ENCODE peak calls at places on chromosomes 1 and 21, in eight cellular contexts. R is epithelial cell of proximal tubule; U is foreskin fibroblast; S is KBM-7; V is effector CD8-positive, alpha-beta T cell; N is H54; O is activated T-helper 1 cell treated with anti-CD3 and anti-CD28 coated beads, Interleukin-12 subunit alpha, Interleukin-12 subunit beta, Interleukin-2, Interleukin-4 antibody, amounts not matched to agents 30 ng/mL and 10 ng/mL and 1 ng/mL, durations not matched to agents 14 hours and 24 hours and 36 hours; I is NCI-H510A treated with DMSO at 0.1 percent for 48 hours. A is an unnamed sample.

GRCh38 chr1:36352141-36352909 is 28.9 kb upstream of the EVA1B start:
- DNase-seq in S (no peak), V (no peak), R (no peak), N (no peak), U (peak), I (no peak), O (no peak), A (no peak)

GRCh38 chr1:117067528-117068370 is 7.6 kb downstream of the TTF2 start:
- DNase-seq in V (no peak), R (no peak), O (peak), N (peak), I (peak), U (peak), S (peak), A (peak)

GRCh38 chr1:180610556-180611015 is 21.2 kb upstream of the XPR1 start:
- DNase-seq in I (no peak), V (no peak), N (no peak), S (no peak), O (no peak), U (no peak), R (no peak), A (no peak)

GRCh38 chr1:166868639-166869038 is 7.4 kb downstream of the TADA1 start:
- DNase-seq in I (no peak), V (no peak), R (no peak), N (no peak), U (no peak), O (no peak), S (no peak), A (no peak)

GRCh38 chr1:121546830-121547680 is 362.3 kb downstream of the SRGAP2C start:
- DNase-seq in I (no peak), R (no peak), N (no peak), U (no peak), S (no peak), V (no peak), O (no peak), A (no peak)

GRCh38 chr1:219265026-219265515 is 91.4 kb downstream of the LYPLAL1 start:
- DNase-seq in I (no peak), V (no peak), S (no peak), R (no peak), N (no peak), O (no peak), U (peak), A (no peak)

GRCh38 chr1:65113298-65113697 is 34.7 kb upstream of the AK4 start:
- DNase-seq in R (no peak), I (no peak), V (no peak), S (peak), N (no peak), O (no peak), U (no peak), A (no peak)

GRCh38 chr1:9591669-9592509 is 3.2 kb downstream of the TMEM201 start:
- DNase-seq in O (no peak), S (no peak), V (no peak), U (no peak), I (no peak), R (no peak), N (no peak), A (no peak)

GRCh38 chr1:111980684-111981083 is 8.8 kb downstream of the KCND3 start:
- DNase-seq in S (no peak), O (no peak), I (peak), V (no peak), U (no peak), N (no peak), R (no peak), A (no peak)

GRCh38 chr1:216682694-216683243 is 40.5 kb downstream of the ESRRG start:
- DNase-seq in N (no peak), S (no peak), U (no peak), O (no peak), I (no peak), V (no peak), R (no peak), A (no peak)

GRCh38 chr1:86069757-86070145 is 86.8 kb downstream of the COL24A1 start:
- DNase-seq in N (no peak), R (no peak), U (no peak), S (no peak), V (no peak), I (no peak), O (no peak), A (peak)

GRCh38 chr21:40511976-40512375 is 335.0 kb downstream of the DSCAM start:
- DNase-seq in R (no peak), U (no peak), I (no peak), N (no peak), O (no peak), S (no peak), V (no peak), A (no peak)

GRCh38 chr1:239268007-239268406 is 118.4 kb upstream of the CHRM3 start:
- DNase-seq in I (no peak), R (no peak), S (no peak), O (no peak), N (no peak), U (no peak), V (no peak), A (no peak)

GRCh38 chr1:65083263-65083896 is 64.6 kb upstream of the AK4 start:
- DNase-seq in N (no peak), I (no peak), O (no peak), V (no peak), S (no peak), U (no peak), R (peak), A (no peak)

GRCh38 chr1:81369814-81370213 is 430.9 kb upstream of the ADGRL2 start:
- DNase-seq in I (no peak), O (no peak), R (no peak), U (no peak), N (no peak), S (no peak), V (no peak), A (no peak)

GRCh38 chr21:43269461-43269860 is 100.7 kb downstream of the CRYAA start:
- DNase-seq in V (no peak), R (no peak), U (no peak), N (no peak), S (peak), O (no peak), I (no peak), A (no peak)

GRCh38 chr1:23422313-23422877 is 2.2 kb downstream of the TCEA3 start:
- DNase-seq in V (peak), U (peak), N (peak), O (peak), S (peak), I (peak), R (no peak), A (peak)

GRCh38 chr1:169044296-169044695 is 62.2 kb upstream of the ATP1B1 start:
- DNase-seq in O (peak), V (no peak), N (no peak), R (no peak), I (no peak), U (no peak), S (peak), A (no peak)

GRCh38 chr1:156117414-156118174 is 3.1 kb downstream of the LMNA start:
- DNase-seq in I (no peak), S (no peak), V (no peak), N (no peak), O (no peak), R (no peak), U (no peak), A (no peak)

GRCh38 chr1:224203243-224204016 is 20.4 kb downstream of the DEGS1 start:
- DNase-seq in O (no peak), V (no peak), S (peak), I (no peak), U (peak), R (peak), N (no peak), A (peak)

GRCh38 chr1:226733309-226733708 is 5.8 kb downstream of the ITPKB start:
- DNase-seq in U (no peak), O (no peak), S (no peak), V (peak), I (no peak), N (no peak), R (no peak), A (no peak)

GRCh38 chr1:52918201-52918600 is 3.3 kb downstream of the ECHDC2 start:
- DNase-seq in R (no peak), N (no peak), V (no peak), O (no peak), S (no peak), U (no peak), I (no peak), A (no peak)

GRCh38 chr21:44054710-44055109 is 42.6 kb downstream of the TRAPPC10 start:
- DNase-seq in I (no peak), U (peak), V (no peak), N (no peak), R (no peak), S (no peak), O (no peak), A (peak)

GRCh38 chr1:244862699-244863490 is 1.4 kb downstream of the HNRNPU start:
- DNase-seq in V (peak), N (peak), U (peak), R (no peak), I (peak), O (peak), S (peak), A (peak)

GRCh38 chr1:30323352-30323751 is 400.0 kb downstream of the MATN1 start:
- DNase-seq in N (no peak), U (no peak), R (no peak), O (no peak), I (no peak), V (no peak), S (no peak), A (no peak)

GRCh38 chr21:25039461-25040380 is 567.6 kb downstream of the MRPL39 start:
- DNase-seq in I (no peak), R (peak), O (no peak), U (no peak), S (peak), N (no peak), V (no peak), A (no peak)

GRCh38 chr1:245166471-245166885 is 11.7 kb downstream of the KIF26B start:
- DNase-seq in U (no peak), R (no peak), I (no peak), O (no peak), N (no peak), S (no peak), V (no peak), A (no peak)

GRCh38 chr1:247448107-247448778 is 9.7 kb downstream of the OR2B11 start:
- DNase-seq in V (no peak), O (no peak), S (no peak), N (no peak), U (peak), R (no peak), I (peak), A (peak)

GRCh38 chr1:37622131-37622530 is 12.6 kb downstream of the RSPO1 start:
- DNase-seq in V (no peak), N (no peak), S (no peak), O (no peak), I (no peak), U (no peak), R (no peak), A (no peak)

GRCh38 chr1:155925506-155925905 is 8.7 kb downstream of the KHDC4 start:
- DNase-seq in N (no peak), U (no peak), I (no peak), R (no peak), S (no peak), O (no peak), V (no peak), A (no peak)

GRCh38 chr1:152325111-152325510 is at the start of gene FLG:
- DNase-seq in R (no peak), O (no peak), S (no peak), U (no peak), I (no peak), N (no peak), V (no peak), A (no peak)

GRCh38 chr21:34197561-34197960 is 124.2 kb downstream of the MRPS6 start:
- DNase-seq in S (no peak), O (no peak), N (no peak), U (no peak), I (no peak), V (no peak), R (no peak), A (no peak)